ENCODE peak calls at places on chromosome 17, in nine cellular contexts. L, A, I, Z, T, D, H, G and W are unnamed samples.

GRCh38 chr17:82840431-82840831 is 609 bp upstream of the ZNF750 start:
- DNase-seq in L (no peak), A (no peak), I (no peak), Z (no peak), T (no peak), D (no peak), H (no peak), G (no peak), W (no peak)

GRCh38 chr17:3802461-3803307 is 1.7 kb upstream of the ITGAE start:
- DNase-seq in L (no peak), A (no peak), I (peak), Z (no peak), T (no peak), D (no peak), H (no peak), G (no peak), W (no peak)

GRCh38 chr17:73196500-73196899 is 3.6 kb downstream of the COG1 start:
- DNase-seq in L (no peak), A (peak), I (no peak), Z (no peak), T (no peak), D (no peak), H (no peak), G (no peak), W (no peak)

GRCh38 chr17:2263183-2263954 is 40.2 kb downstream of the SMG6 start:
- DNase-seq in L (no peak), A (no peak), I (no peak), Z (no peak), T (no peak), D (no peak), H (no peak), G (no peak), W (no peak)

GRCh38 chr17:60554377-60554788 is 28.3 kb upstream of the APPBP2 start:
- DNase-seq in L (no peak), A (no peak), I (no peak), Z (no peak), T (peak), D (no peak), H (no peak), G (no peak), W (no peak)

GRCh38 chr17:36850794-36851193 is 86.5 kb upstream of the LHX1 start:
- DNase-seq in L (no peak), A (no peak), I (no peak), Z (no peak), T (peak), D (no peak), H (no peak), G (no peak), W (peak)

GRCh38 chr17:30334421-30334820 is 564 bp upstream of the TMIGD1 start:
- DNase-seq in L (no peak), A (no peak), I (no peak), Z (no peak), T (no peak), D (no peak), H (no peak), G (no peak), W (no peak)

GRCh38 chr17:47875011-47875471 is 21.0 kb upstream of the SP2 start:
- DNase-seq in L (no peak), A (no peak), I (no peak), Z (no peak), T (no peak), D (no peak), H (no peak), G (no peak), W (no peak)

GRCh38 chr17:82495844-82496528 is 23.5 kb upstream of the FOXK2 start:
- DNase-seq in L (no peak), A (no peak), I (peak), Z (no peak), T (no peak), D (no peak), H (no peak), G (no peak), W (no peak)

GRCh38 chr17:50884354-50885311 is 18.5 kb upstream of the TOB1 start:
- DNase-seq in L (no peak), A (no peak), I (peak), Z (no peak), T (no peak), D (no peak), H (no peak), G (no peak), W (peak)

GRCh38 chr17:70691150-70691549 is 521.8 kb downstream of the KCNJ2 start:
- DNase-seq in L (no peak), A (no peak), I (no peak), Z (no peak), T (no peak), D (no peak), H (no peak), G (no peak), W (no peak)

GRCh38 chr17:15257316-15257925 is 7.7 kb downstream of the PMP22 start:
- DNase-seq in L (peak), A (peak), I (peak), Z (peak), T (peak), D (peak), H (peak), G (peak), W (peak)

GRCh38 chr17:59287452-59287851 is 44.0 kb upstream of the YPEL2 start:
- DNase-seq in L (no peak), A (no peak), I (no peak), Z (no peak), T (peak), D (no peak), H (peak), G (no peak), W (peak)

GRCh38 chr17:17303010-17303846 is at the start of gene NT5M:
- DNase-seq in L (peak), A (peak), I (peak), Z (peak), T (peak), D (peak), H (peak), G (peak), W (peak)